ENCODE peak calls at places on chromosomes 3 and 15, in four cellular contexts. T is sciatic nerve; Q is activated naive CD8-positive, alpha-beta T cell treated with anti-CD3 and anti-CD28 coated beads, Interleukin-2, amount 50 U/mL, for 24 hours; W is naive B cell. Z is an unnamed sample.

GRCh38 chr3:101193957-101194356 is 126.4 kb downstream of the IMPG2 start:
- ATAC-seq in T (no peak), Q (no peak), W (no peak), Z (no peak)

GRCh38 chr3:32154180-32154579 is 47.8 kb downstream of the GPD1L start:
- ATAC-seq in Q (peak), T (peak), W (no peak), Z (no peak)

GRCh38 chr15:57751177-57751800 is 44.8 kb downstream of the POLR2M start:
- ATAC-seq in T (no peak), W (no peak), Q (no peak), Z (no peak)

GRCh38 chr15:88918738-88919137 is 5.6 kb upstream of the MFGE8 start:
- ATAC-seq in Q (peak), T (peak), W (no peak), Z (peak)

GRCh38 chr3:31312400-31312799 is 220.3 kb upstream of the STT3B start:
- ATAC-seq in W (no peak), T (peak), Q (no peak), Z (no peak)

GRCh38 chr3:138257986-138258385 is 70.9 kb downstream of the ARMC8 start:
- ATAC-seq in W (no peak), T (no peak), Q (no peak), Z (no peak)

GRCh38 chr3:117281371-117281770 is 571.8 kb downstream of the TUSC7 start:
- ATAC-seq in Q (no peak), W (no peak), T (no peak), Z (no peak)

GRCh38 chr3:194537732-194538247 is 51.0 kb upstream of the ATP13A3 start:
- ATAC-seq in W (no peak), Q (no peak), T (no peak), Z (no peak)

GRCh38 chr15:92914768-92915221 is 14.7 kb downstream of the CHD2 start:
- ATAC-seq in W (peak), Q (peak), T (peak), Z (peak)

GRCh38 chr3:9067352-9067975 is 104.2 kb upstream of the RAD18 start:
- ATAC-seq in Q (no peak), T (peak), W (no peak), Z (peak)